ENCODE peak calls at places on chromosome 20, in four cellular contexts. G is GM12878, H is K562, E is HepG2. M is an unnamed sample.

GRCh38 chr20:50012282-50013263 is 29.8 kb downstream of the SNAI1 start:
- DNase-seq in G (no peak), E (no peak), H (peak; percentile 78), M (no peak)

GRCh38 chr20:41425180-41425884 is 58.7 kb upstream of the EMILIN3 start:
- DNase-seq in G (no peak), E (peak; percentile 86), H (peak; percentile 77), M (no peak)

GRCh38 chr20:34544109-34544793 is 14.3 kb upstream of the MAP1LC3A start:
- DNase-seq in G (no peak), E (no peak), H (no peak), M (no peak)

GRCh38 chr20:23268792-23269354 is 81.7 kb upstream of the NXT1 start:
- DNase-seq in H (no peak), G (no peak), E (peak; percentile 69), M (no peak)

GRCh38 chr20:1664911-1665310 is 7.3 kb upstream of the SIRPG start:
- DNase-seq in E (no peak), G (peak; percentile 19), H (no peak), M (no peak)

GRCh38 chr20:15848126-15848525 is 725.1 kb downstream of the KIF16B start:
- DNase-seq in H (no peak), G (no peak), E (no peak), M (no peak)

GRCh38 chr20:43658068-43658722 is 8.7 kb upstream of the MYBL2 start:
- DNase-seq in H (peak; percentile 53), E (peak; percentile 79), G (no peak), M (peak; percentile 55)

GRCh38 chr20:23291575-23292240 is 58.9 kb upstream of the NXT1 start:
- DNase-seq in G (no peak), E (no peak), H (no peak), M (no peak)

GRCh38 chr20:35903843-35904242 is 50.5 kb downstream of the SCAND1 start:
- DNase-seq in G (no peak), E (no peak), H (peak; percentile 56), M (no peak)

GRCh38 chr20:53782612-53783246 is 189.1 kb upstream of the ZNF217 start:
- DNase-seq in E (no peak), G (no peak), H (no peak), M (no peak)

GRCh38 chr20:16258766-16259165 is 314.5 kb downstream of the KIF16B start:
- DNase-seq in G (no peak), H (no peak), E (no peak), M (no peak)

GRCh38 chr20:40506567-40506966 is 182.5 kb downstream of the MAFB start:
- DNase-seq in G (no peak), H (peak; percentile 8), E (peak; percentile 37), M (peak; percentile 9)

GRCh38 chr20:41119593-41120561 is 17.5 kb upstream of the PLCG1 start:
- DNase-seq in H (no peak), E (peak; percentile 52), G (no peak), M (no peak)

GRCh38 chr20:17871181-17871580 is 97.4 kb downstream of the SNX5 start:
- DNase-seq in E (no peak), H (no peak), G (no peak), M (no peak)

GRCh38 chr20:8304124-8304800 is 172.2 kb downstream of the PLCB1 start:
- DNase-seq in G (no peak), H (no peak), E (no peak), M (no peak)

GRCh38 chr20:5696011-5696559 is 54.1 kb upstream of the SHLD1 start:
- DNase-seq in G (no peak), H (no peak), E (peak; percentile 47), M (peak; percentile 52)
- TF ChIP-seq BHLHE40 in G (no peak), H (no peak), E (peak; percentile 29), M (peak; percentile 59)

GRCh38 chr20:24995741-24996448 is 3.3 kb upstream of the APMAP start:
- DNase-seq in G (no peak), E (no peak), H (no peak), M (no peak)
- TF ChIP-seq EP300 in G (no peak), E (no peak), H (no peak), M (no peak)

DNA sequence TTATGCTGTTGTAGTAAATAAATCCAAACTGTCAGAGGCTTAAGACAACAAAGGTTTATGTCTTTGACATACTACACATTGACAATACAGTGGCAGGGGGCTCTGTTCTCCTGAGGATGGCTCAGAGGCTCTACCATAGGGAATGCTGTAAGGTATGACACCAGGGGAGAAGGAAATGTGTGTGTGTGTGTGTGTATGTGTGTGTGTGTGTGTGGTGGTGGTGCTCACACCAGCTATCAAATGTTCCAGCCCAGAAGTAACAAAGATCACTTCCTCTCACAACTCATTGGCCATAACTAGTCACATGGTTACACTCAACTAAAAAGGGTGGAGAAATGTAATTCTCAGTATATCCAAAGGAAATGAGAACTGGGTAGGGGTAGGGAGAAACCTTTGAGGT is 26.5 kb upstream of the YWHAB start:
- DNase-seq in H (peak; percentile 18), G (no peak), E (no peak), M (peak; percentile 46)
- TF ChIP-seq CEBPB in H (no peak), G (no peak), E (no peak), M (no peak)

GRCh38 chr20:52601295-52601971 is 370.7 kb upstream of the TSHZ2 start:
- DNase-seq in H (no peak), E (no peak), G (no peak), M (no peak)
- TF ChIP-seq BHLHE40 in H (no peak), E (no peak), G (no peak), M (no peak)

DNA sequence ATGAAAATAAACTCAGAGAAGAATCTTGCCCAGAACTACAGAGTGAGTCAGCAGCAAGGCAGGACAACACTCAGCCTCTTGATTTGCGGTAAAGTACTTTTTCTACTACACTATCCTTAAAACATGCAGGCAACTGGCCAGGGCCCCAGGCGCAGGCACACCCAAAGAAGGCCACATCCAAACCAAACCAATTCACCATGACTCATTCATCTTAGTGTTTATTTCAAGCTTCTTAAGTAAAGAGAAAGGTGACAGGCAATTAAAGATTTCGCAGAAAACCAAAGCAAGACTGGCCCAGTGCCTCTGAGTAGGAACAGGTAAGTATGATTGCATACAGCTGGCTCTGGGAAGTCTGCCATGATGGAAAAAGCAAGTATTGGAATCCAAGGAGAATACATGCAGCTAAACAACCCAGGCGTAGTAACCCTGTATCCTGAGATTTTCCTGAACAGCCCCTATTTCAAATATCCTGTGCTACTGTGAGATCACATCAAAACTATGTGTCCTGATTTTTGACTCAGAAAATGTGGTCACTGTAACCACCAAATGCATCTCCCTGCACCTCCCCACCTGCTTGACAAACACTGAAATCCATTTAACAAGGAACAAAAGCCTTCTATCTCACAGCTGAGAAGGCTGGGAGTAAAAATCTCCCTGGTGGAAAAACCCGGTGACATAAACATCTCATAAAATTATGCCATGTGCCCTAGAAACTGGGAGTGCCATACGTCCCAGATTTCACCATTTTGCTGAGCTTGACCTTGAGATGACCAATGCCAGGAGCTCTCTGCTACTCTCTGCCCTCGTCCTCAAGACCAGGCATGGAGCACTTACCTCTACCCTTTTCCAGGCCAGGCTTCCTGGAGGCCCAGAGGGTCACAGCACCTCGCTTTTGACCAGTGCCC is 12.4 kb downstream of the WFDC3 start:
- DNase-seq in E (no peak), H (peak; percentile 48), G (no peak), M (peak; percentile 94)
- TF ChIP-seq EP300 in E (no peak), H (no peak), G (no peak), M (no peak)

GRCh38 chr20:63351380-63351700 is 9.8 kb downstream of the CHRNA4 start:
- DNase-seq in E (no peak), H (no peak), G (no peak), M (no peak)

GRCh38 chr20:63350597-63351379 is 10.4 kb downstream of the CHRNA4 start:
- DNase-seq in G (no peak), E (no peak), H (no peak), M (no peak)

GRCh38 chr20:63350196-63350595 is 11.0 kb downstream of the CHRNA4 start:
- DNase-seq in H (no peak), E (no peak), G (no peak), M (no peak)

GRCh38 chr20:63352811-63353221 is 8.3 kb downstream of the CHRNA4 start:
- DNase-seq in E (no peak), H (no peak), G (no peak), M (no peak)

GRCh38 chr20:63351811-63352591 is 9.1 kb downstream of the CHRNA4 start:
- DNase-seq in H (no peak), E (no peak), G (no peak), M (no peak)
- TF ChIP-seq CEBPB in H (no peak), E (no peak), G (no peak), M (no peak)

GRCh38 chr20:21796059-21796458 is 90.6 kb downstream of the PAX1 start:
- DNase-seq in E (peak; percentile 32), G (no peak), H (no peak), M (peak; percentile 13)
- TF ChIP-seq BHLHE40 in E (no peak), G (no peak), H (no peak), M (no peak)

GRCh38 chr20:48682529-48683385 is 145.0 kb downstream of the PREX1 start:
- DNase-seq in G (no peak), H (peak; percentile 75), E (peak; percentile 60), M (no peak)
- TF ChIP-seq EP300 in G (no peak), H (no peak), E (no peak), M (no peak)